ENCODE peak calls at places on chromosomes 1 and 21, in four cellular contexts. Y is upper lobe of right lung, W is HFFc6, E is HFF-Myc. G is an unnamed sample.

GRCh38 chr1:2465371-2466269 is 10.5 kb upstream of the PLCH2 start:
- DNase-seq in Y (no peak), W (no peak), E (no peak), G (no peak)

GRCh38 chr1:68363346-68363745 is 86.4 kb downstream of the RPE65 start:
- DNase-seq in W (no peak), Y (no peak), E (no peak), G (no peak)

GRCh38 chr1:86645866-86646647 is 58.3 kb upstream of the SH3GLB1 start:
- DNase-seq in E (no peak), W (no peak), Y (no peak), G (no peak)

GRCh38 chr1:215045647-215046308 is 36.8 kb upstream of the KCNK2 start:
- DNase-seq in E (no peak), W (no peak), Y (no peak), G (no peak)

GRCh38 chr1:203422656-203423055 is 53.0 kb upstream of the PRELP start:
- DNase-seq in W (peak), E (no peak), Y (no peak), G (no peak)

GRCh38 chr1:10751561-10752085 is 44.8 kb downstream of the CASZ1 start:
- DNase-seq in Y (no peak), E (no peak), W (no peak), G (no peak)

GRCh38 chr1:6509603-6510291 is 18.3 kb upstream of the PLEKHG5 start:
- DNase-seq in Y (peak), E (no peak), W (no peak), G (no peak)

GRCh38 chr1:117318011-117318410 is 49.2 kb upstream of the MAN1A2 start:
- DNase-seq in W (no peak), E (no peak), Y (no peak), G (no peak)

GRCh38 chr1:41418868-41419583 is 57.8 kb downstream of the FOXO6 start:
- DNase-seq in W (peak), Y (peak), E (peak), G (no peak)

GRCh38 chr1:109025691-109026090 is 16.2 kb downstream of the WDR47 start:
- DNase-seq in Y (no peak), E (no peak), W (no peak), G (no peak)

GRCh38 chr1:151165281-151165737 is 393 bp downstream of the LYSMD1 start:
- DNase-seq in W (no peak), Y (peak), E (no peak), G (no peak)

GRCh38 chr1:18612088-18612487 is 18.6 kb upstream of the PAX7 start:
- DNase-seq in Y (no peak), W (no peak), E (no peak), G (no peak)

GRCh38 chr1:8006037-8006963 is 19.8 kb downstream of the ERRFI1 start:
- DNase-seq in Y (no peak), W (no peak), E (no peak), G (no peak)

GRCh38 chr1:226624526-226624925 is 76.0 kb downstream of the STUM start:
- DNase-seq in E (no peak), Y (no peak), W (peak), G (peak)

GRCh38 chr21:45769239-45769758 is 125.8 kb downstream of the PCBP3 start:
- DNase-seq in Y (no peak), W (no peak), E (no peak), G (peak)

GRCh38 chr1:28601696-28602095 is 9.6 kb downstream of the RAB42 start:
- DNase-seq in Y (no peak), E (peak), W (peak), G (no peak)

GRCh38 chr1:228802386-228803221 is 67.3 kb downstream of the RHOU start:
- DNase-seq in E (no peak), Y (no peak), W (no peak), G (no peak)

GRCh38 chr1:109873278-109874175 is 37.1 kb upstream of the CSF1 start:
- DNase-seq in Y (no peak), E (peak), W (no peak), G (no peak)

GRCh38 chr1:182185822-182186756 is 124.6 kb upstream of the ZNF648 start:
- DNase-seq in W (peak), E (no peak), Y (no peak), G (no peak)

GRCh38 chr1:173424786-173425407 is 52.2 kb upstream of the PRDX6 start:
- DNase-seq in Y (no peak), E (no peak), W (peak), G (no peak)

GRCh38 chr1:185317034-185317885 is at the start of gene IVNS1ABP:
- DNase-seq in W (peak), Y (peak), E (peak), G (peak)
- TF ChIP-seq CTCF in W (peak), Y (no peak), E (no peak), G (peak)

DNA sequence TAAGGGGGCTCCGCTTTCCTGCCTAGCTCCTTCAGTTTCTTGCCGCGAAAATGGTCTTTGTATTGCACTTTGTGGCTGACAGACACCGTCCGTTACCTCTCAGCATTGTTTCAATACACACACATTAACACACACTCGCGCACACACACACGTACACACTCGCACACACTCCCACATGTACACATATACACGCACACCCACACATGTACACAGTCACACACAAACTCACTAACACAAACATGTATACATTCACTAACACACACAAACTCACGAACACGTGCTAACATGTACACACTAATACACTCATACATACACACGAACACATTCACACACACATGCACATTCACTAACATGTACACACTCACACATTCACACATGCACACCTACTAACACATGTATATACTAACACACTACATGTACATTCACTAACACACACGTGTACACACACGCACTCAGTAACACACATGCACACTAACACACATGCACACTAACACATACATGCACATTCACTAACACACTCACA is 48.9 kb downstream of the PSMG1 start:
- DNase-seq in Y (no peak), W (no peak), E (no peak), G (no peak)
- TF ChIP-seq CTCF in Y (no peak), W (no peak), E (no peak), G (no peak)

DNA sequence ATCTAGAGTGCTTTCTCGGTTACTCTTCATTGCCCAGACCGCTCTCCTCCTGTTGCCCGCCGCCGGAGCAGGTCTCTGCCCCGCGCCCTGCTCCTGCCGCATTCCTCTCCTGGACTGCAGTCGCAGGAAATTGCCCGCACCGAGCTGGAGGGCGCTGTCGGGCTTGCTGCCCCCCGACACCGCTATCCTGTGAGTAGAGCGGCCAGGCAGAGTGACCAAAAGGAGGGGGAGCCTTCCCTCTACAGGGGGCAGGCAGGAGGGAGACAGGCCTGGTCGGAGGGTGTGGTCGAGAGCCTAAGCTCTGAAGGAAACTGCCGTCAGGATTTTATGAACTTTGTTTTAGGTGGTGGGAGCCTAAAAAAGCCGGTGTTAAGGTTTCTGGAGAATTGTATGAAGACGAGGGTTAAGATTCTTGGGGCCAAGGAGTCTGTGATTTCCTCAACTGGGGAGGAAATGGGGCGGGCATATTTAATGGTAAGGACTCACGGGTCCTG is 506 bp downstream of the LRIG2 start:
- DNase-seq in E (peak), Y (no peak), W (peak), G (no peak)
- TF ChIP-seq CTCF in E (peak), Y (no peak), W (peak), G (peak)

GRCh38 chr1:156378557-156378956 is 9.5 kb downstream of the RHBG start:
- DNase-seq in W (no peak), Y (peak), E (no peak), G (no peak)
- TF ChIP-seq CTCF in W (no peak), Y (no peak), E (no peak), G (no peak)

DNA sequence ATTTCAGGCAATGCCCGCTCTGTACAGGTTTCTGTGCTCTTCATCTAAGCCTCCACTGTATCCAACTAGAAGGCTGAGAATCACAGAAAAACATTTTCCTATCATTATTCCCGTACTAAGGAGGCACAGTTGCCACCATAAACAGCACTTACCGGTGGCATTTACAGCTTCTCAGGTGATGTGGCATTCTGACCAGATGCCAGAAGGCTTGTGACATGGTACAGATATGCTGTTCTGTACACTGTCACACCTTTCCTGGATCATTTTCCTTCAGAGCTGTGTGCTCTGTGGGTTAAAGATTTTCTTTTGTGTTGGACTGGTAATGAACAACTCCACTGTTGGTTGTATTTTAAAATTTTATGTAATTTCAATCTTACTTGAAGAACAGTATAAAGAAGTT is 4.0 kb upstream of the UAP1 start:
- DNase-seq in E (no peak), W (no peak), Y (no peak), G (no peak)
- TF ChIP-seq CTCF in E (no peak), W (no peak), Y (no peak), G (no peak)

GRCh38 chr1:232598837-232599177 is 31.1 kb downstream of the SIPA1L2 start:
- DNase-seq in E (no peak), W (no peak), Y (no peak), G (no peak)
- TF ChIP-seq CTCF in E (no peak), W (no peak), Y (no peak), G (no peak)

DNA sequence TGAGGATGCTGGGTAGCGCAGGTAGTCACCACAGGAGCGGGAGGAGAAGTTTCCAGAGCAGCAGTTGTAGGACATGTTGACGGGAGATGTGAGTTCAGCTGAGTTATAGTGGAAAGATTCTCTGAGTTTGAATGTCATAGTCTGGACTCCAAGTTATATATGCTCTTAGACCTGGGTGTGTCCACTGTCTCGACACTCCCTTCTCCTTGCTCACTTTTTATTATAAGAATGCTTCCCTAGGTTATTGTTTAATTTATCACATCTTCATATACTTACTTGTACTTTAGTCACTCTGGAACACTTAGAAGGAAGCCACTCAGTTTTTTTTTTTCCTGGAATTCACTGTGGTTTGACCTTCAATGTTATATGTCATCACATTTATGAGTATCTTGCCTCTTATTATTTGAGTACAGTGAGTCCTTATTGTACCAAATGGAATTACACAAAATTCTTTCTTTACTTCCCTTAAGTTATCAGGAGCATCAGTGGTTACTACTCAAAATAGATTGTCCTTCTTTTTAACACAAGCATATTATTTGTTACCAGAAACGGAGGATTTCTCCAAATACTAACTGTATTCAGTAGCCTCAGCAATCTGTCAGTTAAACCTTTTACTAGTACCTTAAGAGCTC is at the start of gene KRTAP13-2:
- DNase-seq in W (no peak), E (no peak), Y (no peak), G (no peak)
- TF ChIP-seq CTCF in W (no peak), E (no peak), Y (no peak), G (no peak)

DNA sequence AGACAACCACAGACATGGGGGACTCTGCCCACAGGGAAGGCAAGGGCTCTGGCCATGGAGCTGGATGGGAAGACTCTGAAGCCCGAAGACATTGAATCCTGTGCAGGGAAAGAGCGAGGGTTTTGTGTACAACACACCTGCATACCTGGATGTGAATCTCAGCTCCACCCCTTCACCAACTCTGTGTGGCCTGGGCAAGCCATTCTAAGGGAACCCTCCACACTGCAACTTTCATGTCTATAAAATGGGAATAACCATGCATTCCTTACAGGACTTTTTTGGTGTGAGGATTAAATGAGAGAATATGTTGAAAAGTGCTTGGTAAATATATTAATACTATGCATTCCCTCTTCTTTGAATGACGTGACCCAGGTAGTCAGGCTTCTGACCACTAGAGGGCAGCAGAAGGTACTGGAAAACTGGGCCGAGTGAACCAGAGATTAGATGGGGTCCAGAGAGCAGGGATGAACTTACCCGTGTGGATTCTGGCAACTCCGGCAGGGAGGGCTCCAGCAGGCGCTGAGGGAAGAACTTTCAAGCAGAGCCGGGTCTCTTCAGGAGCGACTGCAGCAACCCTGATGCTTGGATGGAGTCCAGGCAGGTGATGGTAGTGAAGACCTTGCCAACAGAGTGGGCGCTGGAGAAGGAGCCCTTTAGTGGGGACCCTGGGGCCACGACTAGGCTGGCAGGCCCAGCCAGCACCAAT is 908 bp upstream of the ELF3 start:
- DNase-seq in W (peak), Y (no peak), E (peak), G (no peak)
- TF ChIP-seq CTCF in W (peak), Y (peak), E (peak), G (peak)

DNA sequence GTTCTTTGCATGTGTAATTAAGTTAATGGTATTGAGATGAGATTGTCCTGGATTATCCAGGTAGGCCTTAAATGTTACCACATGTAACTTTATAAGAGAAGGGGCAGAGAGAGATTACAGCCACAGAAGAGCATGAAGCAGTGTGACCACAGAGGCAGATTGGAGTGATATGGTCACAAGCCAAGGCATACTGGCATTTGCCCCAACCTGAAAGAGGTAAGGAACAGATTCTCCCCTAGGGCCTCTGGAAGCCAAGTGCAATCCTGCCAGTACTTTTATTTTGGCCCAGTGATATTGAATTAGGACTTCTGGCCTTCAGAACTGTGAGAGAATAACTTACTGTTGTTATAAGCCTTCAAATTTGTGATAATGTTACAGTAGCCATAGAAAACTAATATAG is 23.0 kb downstream of the RNF2 start:
- DNase-seq in Y (no peak), E (no peak), W (no peak), G (no peak)
- TF ChIP-seq CTCF in Y (no peak), E (no peak), W (no peak), G (no peak)

GRCh38 chr1:217048104-217048707 is 325.0 kb upstream of the ESRRG start:
- DNase-seq in Y (no peak), W (no peak), E (no peak), G (no peak)
- TF ChIP-seq CTCF in Y (no peak), W (no peak), E (peak), G (peak)

G was measured in chondrocyte.